ENCODE peak calls at places on chromosomes 12 and 14, in seven cellular contexts. O, D, G, U, P, Z and E are unnamed samples.
A peak's percentile ranks its signal among the peaks of the same experiment; 100 is the strongest.

GRCh38 chr12:51826881-51827280 is 21.6 kb downstream of the FIGNL2 start:
- DNase-seq in U (no peak), Z (no peak), G (no peak), D (no peak), P (no peak), O (no peak), E (no peak)

GRCh38 chr12:3655331-3655900 is 97.5 kb downstream of the CRACR2A start:
- DNase-seq in U (peak; percentile 23), O (no peak), P (no peak), D (peak; percentile 1), Z (no peak), G (peak; percentile 69), E (peak; percentile 43)

GRCh38 chr14:89540830-89541470 is 123.9 kb upstream of the FOXN3 start:
- DNase-seq in Z (peak; percentile 43), G (no peak), O (no peak), P (no peak), U (no peak), D (no peak), E (no peak)

GRCh38 chr12:97630875-97631274 is 168.3 kb downstream of the RMST start:
- DNase-seq in U (no peak), G (no peak), D (no peak), O (no peak), Z (no peak), P (no peak), E (no peak)

GRCh38 chr12:131120831-131121271 is 167.1 kb downstream of the ADGRD1 start:
- DNase-seq in U (no peak), D (no peak), P (no peak), Z (no peak), G (peak; percentile 12), O (peak; percentile 10), E (no peak)

GRCh38 chr12:51270847-51271518 is 768 bp upstream of the SMAGP start:
- DNase-seq in D (no peak), P (no peak), Z (peak; percentile 46), O (no peak), U (peak; percentile 35), G (no peak), E (peak; percentile 84)

GRCh38 chr14:57182760-57183503 is 85.8 kb downstream of the EXOC5 start:
- DNase-seq in U (no peak), Z (no peak), G (peak; percentile 45), O (no peak), P (no peak), D (no peak), E (peak; percentile 39)

GRCh38 chr12:15118946-15119345 is 102.3 kb downstream of the RERG start:
- DNase-seq in Z (no peak), D (no peak), G (no peak), U (no peak), O (no peak), P (no peak), E (no peak)

GRCh38 chr12:78863482-78864427 is 819 bp upstream of the SYT1 start:
- DNase-seq in Z (peak; percentile 3), G (peak; percentile 81), D (peak; percentile 54), P (peak; percentile 14), O (peak; percentile 56), U (peak; percentile 72), E (peak; percentile 89)

GRCh38 chr12:10392394-10392930 is 2.6 kb upstream of the KLRK1 start:
- DNase-seq in P (peak; percentile 56), U (peak; percentile 15), G (no peak), O (peak; percentile 57), D (no peak), Z (peak; percentile 92), E (peak; percentile 82)

GRCh38 chr14:96792581-96792980 is 4.6 kb upstream of the VRK1 start:
- DNase-seq in Z (no peak), G (no peak), P (no peak), D (no peak), O (no peak), U (no peak), E (no peak)

GRCh38 chr14:104795781-104796681 is 483 bp upstream of the AKT1 start:
- DNase-seq in P (peak; percentile 75), Z (no peak), G (no peak), D (no peak), O (no peak), U (peak; percentile 67), E (peak; percentile 49)

GRCh38 chr12:62123721-62124203 is 136.4 kb upstream of the USP15 start:
- DNase-seq in Z (peak; percentile 9), U (peak; percentile 11), P (no peak), O (no peak), D (peak; percentile 3), G (peak; percentile 68), E (peak; percentile 62)